ENCODE peak calls at places on chromosomes 12 and 14, in nine cellular contexts. K is hepatocyte, G is GM23338, T is neural progenitor cell, V is HCT116, R is GM23248, M is MM.1S, H is PC-3, I is SK-N-SH. D is an unnamed sample.

GRCh38 chr14:37546621-37547447 is 48.2 kb downstream of the FOXA1 start:
- DNase-seq in M (no peak), R (no peak), V (no peak), H (peak), I (no peak), G (no peak), T (no peak), K (peak), D (no peak)

GRCh38 chr14:53002576-53002975 is 51.7 kb upstream of the FERMT2 start:
- DNase-seq in R (no peak), T (no peak), M (no peak), V (no peak), I (no peak), G (no peak), H (no peak), K (no peak), D (peak)

GRCh38 chr12:69510176-69510827 is 40.1 kb downstream of the FRS2 start:
- DNase-seq in G (no peak), R (no peak), T (no peak), I (no peak), H (no peak), V (no peak), M (no peak), K (no peak), D (no peak)

GRCh38 chr12:74129702-74130101 is 407.9 kb upstream of the ATXN7L3B start:
- DNase-seq in R (no peak), K (no peak), T (no peak), G (no peak), H (no peak), M (no peak), V (no peak), I (no peak), D (no peak)

GRCh38 chr14:60977848-60978247 is 3.0 kb downstream of the TRMT5 start:
- DNase-seq in T (no peak), K (no peak), I (peak), H (no peak), G (no peak), R (no peak), M (no peak), V (no peak), D (no peak)

GRCh38 chr12:24960222-24960855 is 11.4 kb upstream of the BCAT1 start:
- DNase-seq in K (peak), M (peak), T (peak), V (peak), H (peak), G (peak), I (no peak), R (peak), D (peak)

GRCh38 chr12:6553051-6553868 is 2.6 kb downstream of the IFFO1 start:
- DNase-seq in K (no peak), T (no peak), V (no peak), I (no peak), H (no peak), M (no peak), G (no peak), R (peak), D (no peak)

GRCh38 chr12:91381309-91381804 is 198.7 kb upstream of the DCN start:
- DNase-seq in T (peak), R (peak), G (peak), H (peak), V (no peak), M (no peak), I (peak), K (peak), D (no peak)

GRCh38 chr14:92093320-92093719 is 13.1 kb downstream of the ATXN3 start:
- DNase-seq in M (no peak), K (no peak), R (peak), T (peak), H (no peak), G (peak), I (peak), V (no peak), D (peak)

GRCh38 chr14:99649219-99649618 is 4.3 kb downstream of the HHIPL1 start:
- DNase-seq in R (peak), K (no peak), G (no peak), I (no peak), M (no peak), V (no peak), T (no peak), H (peak), D (no peak)

GRCh38 chr12:96514328-96514727 is 25.0 kb downstream of the CFAP54 start:
- DNase-seq in K (no peak), G (no peak), T (no peak), H (no peak), V (no peak), M (no peak), I (no peak), R (peak), D (peak)

GRCh38 chr14:73116079-73116665 is 20.1 kb upstream of the PSEN1 start:
- DNase-seq in T (no peak), H (no peak), V (no peak), K (no peak), I (no peak), R (no peak), M (no peak), G (no peak), D (no peak)

GRCh38 chr14:54818201-54819133 is 84.2 kb downstream of the GCH1 start:
- DNase-seq in V (no peak), T (peak), G (no peak), H (peak), K (peak), I (peak), M (no peak), R (peak), D (no peak)

GRCh38 chr12:46439793-46440511 is 67.4 kb upstream of the SLC38A2 start:
- DNase-seq in T (no peak), I (no peak), H (peak), M (no peak), R (peak), K (no peak), G (no peak), V (no peak), D (no peak)

GRCh38 chr14:33061667-33062325 is 123.1 kb downstream of the NPAS3 start:
- DNase-seq in T (peak), M (no peak), R (no peak), H (peak), V (no peak), K (no peak), G (peak), I (no peak), D (peak)

GRCh38 chr12:104498211-104498801 is 41.6 kb downstream of the CHST11 start:
- DNase-seq in H (no peak), M (no peak), R (no peak), V (peak), G (no peak), T (no peak), K (no peak), I (no peak), D (no peak)

GRCh38 chr12:50739611-50740010 is 24.3 kb upstream of the ATF1 start:
- DNase-seq in K (no peak), V (no peak), G (no peak), I (no peak), H (peak), R (peak), T (no peak), M (no peak), D (no peak)

GRCh38 chr12:3220382-3221321 is 143.5 kb downstream of the TSPAN9 start:
- DNase-seq in G (no peak), V (no peak), I (no peak), H (no peak), M (no peak), R (no peak), K (no peak), T (no peak), D (no peak)

GRCh38 chr14:101502761-101503392 is 58.4 kb upstream of the DIO3 start:
- DNase-seq in T (no peak), K (no peak), G (no peak), M (no peak), I (no peak), V (no peak), H (no peak), R (no peak), D (no peak)

GRCh38 chr14:105980224-105980623 is 453.8 kb downstream of the TMEM121 start:
- DNase-seq in G (no peak), I (no peak), K (no peak), R (peak), H (no peak), T (no peak), V (no peak), M (no peak), D (no peak)

GRCh38 chr14:21070083-21070609 is at the start of gene ARHGEF40:
- DNase-seq in H (peak), M (peak), I (peak), T (peak), V (no peak), K (peak), G (peak), R (peak), D (peak)

GRCh38 chr12:34347367-34347766 is 325.1 kb downstream of the ALG10 start:
- DNase-seq in V (no peak), K (no peak), T (no peak), I (peak), H (peak), M (no peak), R (no peak), G (peak), D (no peak)

GRCh38 chr14:106419432-106419831 is 893.0 kb downstream of the TMEM121 start:
- DNase-seq in G (no peak), R (no peak), M (no peak), I (no peak), K (no peak), V (no peak), H (no peak), T (no peak), D (no peak)

GRCh38 chr12:132196873-132197390 is 52.7 kb downstream of the NOC4L start:
- DNase-seq in R (no peak), G (no peak), M (no peak), K (no peak), V (no peak), I (no peak), T (no peak), H (no peak), D (no peak)

GRCh38 chr14:97267509-97267908 is 470.3 kb downstream of the VRK1 start:
- DNase-seq in M (no peak), H (peak), I (no peak), T (no peak), K (no peak), G (no peak), V (peak), R (peak), D (no peak)

GRCh38 chr12:97960741-97961608 is 498.4 kb downstream of the RMST start:
- DNase-seq in K (peak), T (peak), H (peak), G (peak), M (peak), I (peak), V (peak), R (no peak), D (peak)

GRCh38 chr12:112716099-112717093 is 75.2 kb upstream of the RPH3A start:
- DNase-seq in V (peak), R (peak), I (peak), G (peak), T (peak), M (no peak), K (no peak), H (no peak), D (peak)

GRCh38 chr12:132559652-132560420 is 50.5 kb downstream of the LRCOL1 start:
- DNase-seq in V (peak), R (peak), H (peak), K (peak), I (peak), G (peak), M (peak), T (peak), D (peak)

GRCh38 chr14:81946808-81947798 is 413.4 kb upstream of the SEL1L start:
- DNase-seq in R (no peak), K (peak), T (peak), I (no peak), V (no peak), M (no peak), H (no peak), G (no peak), D (no peak)

GRCh38 chr12:124381454-124382207 is 86.7 kb downstream of the RFLNA start:
- DNase-seq in M (no peak), K (peak), G (no peak), R (peak), T (no peak), H (peak), I (no peak), V (no peak), D (no peak)

GRCh38 chr14:87097021-87097420 is 896.0 kb downstream of the GALC start:
- DNase-seq in I (no peak), M (no peak), H (no peak), R (peak), K (no peak), G (no peak), V (no peak), T (no peak), D (no peak)

GRCh38 chr14:56119221-56119967 is 1.2 kb downstream of the PELI2 start:
- DNase-seq in K (peak), T (peak), I (peak), H (no peak), R (peak), V (no peak), G (peak), M (no peak), D (peak)

GRCh38 chr14:61877768-61878167 is 115.5 kb downstream of the SNAPC1 start:
- DNase-seq in V (no peak), K (no peak), H (no peak), R (no peak), T (no peak), M (no peak), I (no peak), G (no peak), D (no peak)

GRCh38 chr14:44149597-44149996 is 357.5 kb downstream of the FSCB start:
- DNase-seq in M (peak), I (peak), T (peak), H (peak), K (peak), R (no peak), G (peak), V (peak), D (peak)

GRCh38 chr14:94583557-94583956 is 2.3 kb downstream of the SERPINA5 start:
- DNase-seq in V (no peak), M (no peak), R (no peak), K (no peak), G (no peak), T (no peak), I (no peak), H (no peak), D (no peak)

GRCh38 chr14:68619805-68620574 is 172.9 kb downstream of the ZFP36L1 start:
- DNase-seq in R (peak), V (peak), H (peak), I (no peak), G (no peak), T (no peak), M (no peak), K (peak), D (no peak)

DNA sequence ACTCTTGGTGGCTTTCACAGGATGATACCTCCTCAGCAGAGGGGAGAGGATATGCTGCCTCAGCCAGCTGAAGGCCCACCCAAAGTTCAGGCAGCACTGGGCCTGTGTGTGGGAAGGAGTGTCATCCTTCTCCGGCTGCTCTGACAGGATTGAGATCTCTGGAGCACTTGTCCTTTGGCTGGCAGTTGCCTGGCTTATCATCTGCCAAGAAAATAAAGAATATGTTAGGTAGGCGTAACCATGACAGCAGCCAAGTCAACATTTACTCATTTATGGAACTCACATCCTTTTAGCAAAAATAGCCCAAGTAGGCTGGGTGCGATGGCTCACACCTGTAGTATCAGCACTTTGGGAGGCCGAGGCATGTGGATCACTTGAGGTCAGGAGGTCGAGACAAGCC is 68.5 kb downstream of the PPFIBP1 start:
- DNase-seq in H (peak), T (no peak), K (peak), R (peak), G (no peak), M (no peak), I (no peak), V (no peak), D (no peak)
- TF ChIP-seq EZH2phosphoT487 in H (no peak), T (no peak), K (no peak), R (no peak), G (no peak), M (no peak), I (no peak), V (no peak), D (no peak)

GRCh38 chr12:85807681-85808228 is 28.5 kb downstream of the RASSF9 start:
- DNase-seq in G (no peak), R (no peak), M (no peak), I (no peak), H (no peak), V (no peak), T (no peak), K (no peak), D (no peak)

GRCh38 chr12:85805654-85806053 is 30.6 kb downstream of the RASSF9 start:
- DNase-seq in G (no peak), M (no peak), T (no peak), V (no peak), K (no peak), R (peak), I (no peak), H (no peak), D (no peak)

GRCh38 chr12:85803231-85803630 is 33.0 kb downstream of the RASSF9 start:
- DNase-seq in I (no peak), T (no peak), H (no peak), M (no peak), V (no peak), G (no peak), R (peak), K (no peak), D (no peak)

GRCh38 chr12:85803923-85804322 is 32.3 kb downstream of the RASSF9 start:
- DNase-seq in V (no peak), R (no peak), I (no peak), H (no peak), T (no peak), M (no peak), K (no peak), G (no peak), D (no peak)

GRCh38 chr12:85804663-85805062 is 31.5 kb downstream of the RASSF9 start:
- DNase-seq in M (no peak), V (no peak), K (no peak), G (no peak), I (no peak), H (no peak), T (no peak), R (peak), D (no peak)
- TF ChIP-seq EZH2phosphoT487 in M (no peak), V (no peak), K (no peak), G (no peak), I (no peak), H (no peak), T (no peak), R (no peak), D (no peak)

DNA sequence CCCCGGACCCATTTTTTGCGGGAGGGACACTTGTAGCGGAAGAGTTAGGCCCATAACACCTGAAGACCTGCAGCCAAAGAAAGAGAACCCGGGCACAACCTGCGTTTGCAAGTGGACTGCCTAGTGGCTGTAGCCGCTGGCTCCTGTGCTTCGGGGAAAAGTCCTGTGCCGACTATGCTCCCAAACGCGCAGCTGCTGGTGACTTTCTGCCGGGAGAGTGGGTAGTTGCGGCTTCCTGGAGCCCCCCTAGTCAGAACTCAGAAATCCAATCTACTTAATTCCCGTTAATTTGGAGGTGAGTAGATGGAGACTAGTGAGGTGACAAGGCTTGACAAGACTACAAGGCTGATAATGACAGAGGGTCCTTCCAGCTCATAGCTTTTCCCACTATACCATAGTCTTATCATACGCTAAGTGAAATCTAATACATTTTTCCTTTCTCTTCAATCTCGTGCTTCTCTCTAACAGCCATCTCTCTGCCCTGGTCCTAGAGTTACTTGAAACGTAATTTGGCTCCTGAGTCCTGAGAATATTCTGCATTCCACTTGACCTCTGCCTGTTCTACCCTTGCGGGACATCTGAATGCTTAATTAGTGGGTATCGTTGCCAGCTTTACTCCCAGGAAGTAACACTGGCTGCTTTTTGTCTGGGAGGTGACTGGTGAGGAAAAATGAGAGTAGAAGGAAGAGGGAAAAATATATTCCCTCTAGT is 535 bp downstream of the MTHFD1 start:
- DNase-seq in I (peak), G (peak), T (peak), H (peak), V (no peak), M (no peak), K (peak), R (peak), D (peak)
- TF ChIP-seq EZH2phosphoT487 in I (no peak), G (no peak), T (no peak), H (no peak), V (no peak), M (no peak), K (no peak), R (no peak), D (no peak)

GRCh38 chr14:85934123-85934885 is 404.4 kb downstream of the FLRT2 start:
- DNase-seq in G (peak), K (no peak), T (no peak), H (peak), R (peak), M (peak), I (peak), V (no peak), D (peak)
- TF ChIP-seq EZH2phosphoT487 in G (no peak), K (no peak), T (no peak), H (no peak), R (no peak), M (no peak), I (no peak), V (no peak), D (no peak)

D was measured in OCI-LY7.